ENCODE peak calls at places on chromosomes 2 and 18, in nine cellular contexts. A is cardiac muscle cell, N is breast epithelium, U is brain microvascular endothelial cell, V is GM23248, T is keratinocyte, M is stomach, K is neural progenitor cell, Q is fibroblast of lung. B is an unnamed sample.

GRCh38 chr2:3309496-3310355 is 67.9 kb downstream of the EIPR1 start:
- DNase-seq in U (no peak), N (no peak), T (no peak), V (no peak), Q (no peak), A (no peak), K (no peak), M (no peak), B (no peak)

GRCh38 chr2:28153851-28154250 is 238.8 kb upstream of the FOSL2 start:
- DNase-seq in N (no peak), K (no peak), U (no peak), Q (no peak), M (no peak), T (no peak), V (no peak), A (no peak), B (no peak)

GRCh38 chr2:71935291-71935848 is 212.3 kb downstream of the CYP26B1 start:
- DNase-seq in M (no peak), T (no peak), N (no peak), K (no peak), A (no peak), V (peak), Q (peak), U (peak), B (no peak)

GRCh38 chr2:84386326-84386995 is 72.6 kb downstream of the SUCLG1 start:
- DNase-seq in A (no peak), N (no peak), U (no peak), Q (no peak), T (no peak), V (no peak), K (peak), M (no peak), B (no peak)

GRCh38 chr2:151632993-151633592 is 101.2 kb downstream of the NEB start:
- DNase-seq in K (no peak), N (no peak), V (peak), Q (no peak), U (no peak), T (no peak), M (no peak), A (no peak), B (no peak)

GRCh38 chr18:5630057-5630765 is 86.4 kb upstream of the EPB41L3 start:
- DNase-seq in U (no peak), A (peak), Q (peak), T (no peak), N (peak), M (peak), K (peak), V (peak), B (peak)

GRCh38 chr18:57353940-57354461 is 1.6 kb downstream of the ST8SIA3 start:
- DNase-seq in Q (peak), U (peak), T (no peak), A (peak), V (peak), N (no peak), M (no peak), K (peak), B (no peak)

GRCh38 chr2:234954551-234954992 is 2.8 kb downstream of the SH3BP4 start:
- DNase-seq in Q (peak), U (no peak), V (peak), K (peak), M (no peak), N (no peak), A (no peak), T (no peak), B (no peak)

GRCh38 chr2:189336276-189336975 is 104.8 kb upstream of the WDR75 start:
- DNase-seq in U (no peak), Q (no peak), A (no peak), T (no peak), V (peak), K (no peak), M (no peak), N (no peak), B (no peak)

GRCh38 chr2:57906152-57906732 is 140.4 kb upstream of the VRK2 start:
- DNase-seq in N (no peak), A (peak), T (no peak), K (peak), Q (peak), U (peak), M (no peak), V (peak), B (no peak)

GRCh38 chr2:236293241-236293810 is 29.1 kb upstream of the ASB18 start:
- DNase-seq in U (no peak), K (no peak), Q (no peak), T (no peak), V (no peak), A (no peak), M (no peak), N (no peak), B (no peak)

GRCh38 chr2:69561041-69561550 is 82.4 kb downstream of the AAK1 start:
- DNase-seq in Q (peak), T (no peak), M (no peak), A (no peak), N (no peak), V (no peak), K (no peak), U (no peak), B (no peak)

GRCh38 chr2:157444643-157445040 is 753 bp upstream of the CYTIP start:
- DNase-seq in A (no peak), K (no peak), M (no peak), U (no peak), N (no peak), T (no peak), Q (no peak), V (no peak), B (no peak)
- H3K4me3 ChIP-seq in A (no peak), K (no peak), M (peak), U (no peak), N (peak), T (no peak), Q (no peak), V (no peak), B (peak)

DNA sequence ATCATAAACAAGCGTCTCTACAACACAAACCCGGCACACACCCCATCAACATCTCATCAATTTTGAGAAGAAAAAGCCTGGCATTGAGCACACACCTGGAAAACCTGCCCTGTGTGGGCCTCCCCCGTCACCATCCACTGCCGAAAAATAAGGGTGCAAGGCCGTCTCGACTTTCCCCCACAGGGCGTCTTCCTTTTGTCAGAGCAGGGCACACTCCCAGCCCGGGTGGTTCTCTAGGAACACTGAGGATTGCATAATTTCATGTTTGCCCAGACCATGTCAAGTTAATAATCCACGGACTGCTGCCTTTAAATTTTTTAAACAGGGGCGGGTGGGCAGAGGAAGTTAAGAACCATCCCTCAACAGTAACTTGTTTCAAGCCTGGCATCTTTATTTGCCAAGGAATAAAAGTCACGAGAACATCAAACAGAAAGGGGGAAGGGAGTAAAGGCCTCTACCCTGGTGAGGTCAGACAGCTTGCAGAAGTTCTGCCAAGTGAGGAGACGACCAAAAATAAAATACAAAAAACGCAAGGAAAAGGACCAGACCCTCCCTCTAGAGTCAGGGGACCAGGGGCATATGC is 2.1 kb downstream of the TFCP2L1 start:
- DNase-seq in T (no peak), N (peak), M (peak), U (no peak), V (no peak), K (no peak), Q (no peak), A (no peak), B (no peak)
- H3K4me3 ChIP-seq in T (peak), N (peak), M (peak), U (no peak), V (no peak), K (no peak), Q (no peak), A (no peak), B (no peak)

DNA sequence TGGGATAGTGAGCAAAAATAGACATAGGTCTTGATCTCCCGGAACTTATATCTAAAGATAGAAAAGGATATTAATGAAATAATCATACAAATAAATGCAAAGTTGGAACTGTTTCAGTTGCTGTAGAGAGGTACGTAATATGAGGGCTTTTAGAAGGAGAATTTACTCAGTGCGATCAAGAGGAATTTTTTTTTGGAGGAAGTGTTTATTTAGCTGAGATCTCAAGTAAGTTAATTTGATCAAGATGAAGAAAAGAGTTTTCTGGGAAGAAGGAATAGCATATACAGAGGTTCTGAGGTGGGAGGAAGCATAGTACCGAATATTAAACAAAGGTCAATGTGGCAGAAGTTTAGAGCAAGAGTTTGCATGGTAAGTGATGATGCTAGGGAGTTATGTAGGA is 11.3 kb downstream of the MBD5 start:
- DNase-seq in Q (no peak), N (no peak), T (no peak), V (no peak), U (no peak), M (no peak), K (no peak), A (no peak), B (no peak)
- H3K4me3 ChIP-seq in Q (no peak), N (no peak), T (no peak), V (no peak), U (no peak), M (no peak), K (no peak), A (no peak), B (no peak)

GRCh38 chr2:196927318-196928225 is 1.1 kb upstream of the PGAP1 start:
- DNase-seq in Q (peak), K (peak), A (no peak), N (no peak), U (peak), M (no peak), T (no peak), V (peak), B (peak)
- H3K4me3 ChIP-seq in Q (peak), K (peak), A (peak), N (peak), U (peak), M (peak), T (peak), V (peak), B (peak)

GRCh38 chr2:111117666-111118454 is 2.9 kb upstream of the BCL2L11 start:
- DNase-seq in V (peak), M (peak), N (no peak), T (no peak), K (peak), U (peak), Q (peak), A (peak), B (peak)
- H3K4me3 ChIP-seq in V (peak), M (peak), N (peak), T (peak), K (peak), U (peak), Q (peak), A (peak), B (no peak)

GRCh38 chr2:241702155-241702404 is 241 bp downstream of the ING5 start:
- DNase-seq in M (no peak), Q (no peak), N (no peak), K (no peak), V (no peak), U (no peak), T (no peak), A (no peak), B (no peak)
- H3K4me3 ChIP-seq in M (peak), Q (peak), N (peak), K (peak), V (peak), U (peak), T (no peak), A (peak), B (peak)

GRCh38 chr18:76589866-76590265 is 94.8 kb upstream of the ZNF516 start:
- DNase-seq in A (no peak), M (no peak), U (no peak), K (no peak), Q (no peak), V (no peak), T (no peak), N (no peak), B (no peak)

GRCh38 chr18:76587147-76587885 is 92.3 kb upstream of the ZNF516 start:
- DNase-seq in Q (no peak), M (no peak), A (no peak), N (no peak), T (no peak), V (no peak), K (no peak), U (no peak), B (no peak)

GRCh38 chr18:76588591-76589303 is 93.7 kb upstream of the ZNF516 start:
- DNase-seq in M (peak), U (no peak), K (peak), V (peak), Q (peak), A (peak), T (no peak), N (no peak), B (no peak)

GRCh38 chr18:76592096-76592495 is 97.1 kb upstream of the ZNF516 start:
- DNase-seq in Q (no peak), U (no peak), M (no peak), K (no peak), T (no peak), V (no peak), A (no peak), N (no peak), B (no peak)

GRCh38 chr18:76589309-76589708 is 94.3 kb upstream of the ZNF516 start:
- DNase-seq in U (no peak), A (no peak), T (no peak), M (no peak), Q (no peak), N (no peak), K (no peak), V (no peak), B (no peak)
- H3K4me3 ChIP-seq in U (peak), A (no peak), T (no peak), M (no peak), Q (no peak), N (peak), K (no peak), V (peak), B (no peak)